ENCODE peak calls at places on chromosomes 2 and 18, in four cellular contexts. C is HL-60, V is K562, S is GM12878. G is an unnamed sample.

GRCh38 chr2:230619471-230619870 is 93.2 kb upstream of the CAB39 start:
- DNase-seq in V (no peak), C (no peak), S (no peak), G (no peak)

GRCh38 chr2:66547887-66548286 is 113.0 kb downstream of the MEIS1 start:
- DNase-seq in V (no peak), S (no peak), C (no peak), G (no peak)

GRCh38 chr2:240918258-240919091 is 12.3 kb downstream of the CROCC2 start:
- DNase-seq in C (no peak), V (no peak), S (no peak), G (no peak)

GRCh38 chr2:221310720-221311119 is 261.4 kb downstream of the EPHA4 start:
- DNase-seq in V (no peak), C (no peak), S (no peak), G (no peak)

GRCh38 chr2:105494683-105495425 is 96.0 kb upstream of the FHL2 start:
- DNase-seq in S (no peak), C (no peak), V (no peak), G (no peak)

GRCh38 chr18:22705328-22705727 is 227.8 kb upstream of the RBBP8 start:
- DNase-seq in V (no peak), S (no peak), C (no peak), G (no peak)

GRCh38 chr18:77054606-77055428 is 77.8 kb downstream of the MBP start:
- DNase-seq in S (peak), C (peak), V (peak), G (peak)

GRCh38 chr2:656676-657075 is 20.5 kb downstream of the TMEM18 start:
- DNase-seq in S (no peak), C (no peak), V (no peak), G (no peak)

GRCh38 chr2:28658369-28658768 is 93.3 kb upstream of the PPP1CB start:
- DNase-seq in C (no peak), S (no peak), V (no peak), G (no peak)

GRCh38 chr2:237434916-237435315 is 21.0 kb upstream of the COL6A3 start:
- DNase-seq in S (no peak), V (peak), C (no peak), G (no peak)

GRCh38 chr2:202944403-202944802 is 32.3 kb downstream of the CARF start:
- DNase-seq in S (no peak), C (no peak), V (no peak), G (no peak)

GRCh38 chr2:36530983-36531354 is 67.0 kb downstream of the FEZ2 start:
- DNase-seq in V (no peak), C (peak), S (no peak), G (no peak)

GRCh38 chr2:159982270-159982669 is 80.1 kb downstream of the PLA2R1 start:
- DNase-seq in S (no peak), C (no peak), V (no peak), G (no peak)

GRCh38 chr18:66560092-66560491 is 43.8 kb downstream of the CDH19 start:
- DNase-seq in V (no peak), C (no peak), S (no peak), G (no peak)

GRCh38 chr2:84077504-84077903 is 381.6 kb downstream of the SUCLG1 start:
- DNase-seq in V (peak), C (no peak), S (no peak), G (no peak)

GRCh38 chr2:113212245-113213060 is 38.7 kb downstream of the PSD4 start:
- DNase-seq in S (no peak), V (no peak), C (no peak), G (no peak)

GRCh38 chr18:21123290-21123926 is 11.8 kb upstream of the ROCK1 start:
- DNase-seq in S (no peak), C (no peak), V (no peak), G (no peak)

GRCh38 chr18:8662574-8663255 is 42.6 kb upstream of the MTCL1 start:
- DNase-seq in V (no peak), C (no peak), S (no peak), G (no peak)

GRCh38 chr2:68811364-68811763 is 59.8 kb downstream of the BMP10 start:
- DNase-seq in V (no peak), C (no peak), S (no peak), G (no peak)

GRCh38 chr2:101696272-101697123 is 1.0 kb upstream of the MAP4K4 start:
- DNase-seq in C (no peak), S (no peak), V (no peak), G (no peak)

GRCh38 chr2:102101097-102101843 is 41.3 kb upstream of the IL1R1 start:
- DNase-seq in V (no peak), C (no peak), S (no peak), G (no peak)

GRCh38 chr18:59015531-59016152 is 124.0 kb upstream of the SEC11C start:
- DNase-seq in S (no peak), V (no peak), C (no peak), G (no peak)

GRCh38 chr2:12897181-12897580 is 180.4 kb downstream of the TRIB2 start:
- DNase-seq in S (no peak), V (no peak), C (no peak), G (no peak)

GRCh38 chr2:176089843-176090395 is 2.6 kb upstream of the HOXD13 start:
- DNase-seq in C (no peak), V (no peak), S (no peak), G (no peak)

GRCh38 chr2:67394734-67395133 is 2.4 kb upstream of the ETAA1 start:
- DNase-seq in C (no peak), S (no peak), V (no peak), G (no peak)

GRCh38 chr2:49936965-49937364 is 782.6 kb upstream of the FSHR start:
- DNase-seq in V (no peak), C (no peak), S (no peak), G (no peak)

GRCh38 chr18:75066936-75067335 is 142.0 kb downstream of the PTGR3 start:
- DNase-seq in S (no peak), V (no peak), C (peak), G (no peak)

GRCh38 chr18:74496508-74497307 is 545 bp downstream of the CNDP2 start:
- DNase-seq in V (peak), S (no peak), C (no peak), G (no peak)

GRCh38 chr2:239883326-239884050 is 141.7 kb downstream of the NDUFA10 start:
- DNase-seq in S (no peak), V (no peak), C (no peak), G (no peak)

GRCh38 chr18:23337599-23338444 is 115.3 kb upstream of the RIOK3 start:
- DNase-seq in V (no peak), S (no peak), C (no peak), G (no peak)

GRCh38 chr2:143553261-143553660 is 424.0 kb downstream of the ARHGAP15 start:
- DNase-seq in V (no peak), S (no peak), C (no peak), G (no peak)

GRCh38 chr2:46227674-46228289 is 69.4 kb upstream of the EPAS1 start:
- DNase-seq in C (no peak), V (no peak), S (no peak), G (no peak)

GRCh38 chr2:88563134-88563533 is 64.1 kb downstream of the EIF2AK3 start:
- DNase-seq in S (no peak), V (no peak), C (no peak), G (no peak)

GRCh38 chr2:231174211-231174651 is 24.2 kb upstream of the ARMC9 start:
- DNase-seq in S (no peak), V (no peak), C (no peak), G (no peak)

GRCh38 chr2:151111599-151112278 is 149.9 kb downstream of the RBM43 start:
- DNase-seq in V (no peak), C (no peak), S (no peak), G (no peak)

GRCh38 chr2:74426181-74426758 is 4.7 kb downstream of the WDR54 start:
- DNase-seq in C (no peak), V (no peak), S (no peak), G (no peak)

GRCh38 chr2:37583867-37584266 is 87.6 kb downstream of the CDC42EP3 start:
- DNase-seq in S (no peak), C (no peak), V (no peak), G (no peak)

GRCh38 chr18:7300971-7301553 is 70.2 kb downstream of the LRRC30 start:
- DNase-seq in S (no peak), V (no peak), C (no peak), G (no peak)
- TF ChIP-seq SPI1 in S (no peak), V (no peak), C (no peak), G (no peak)

GRCh38 chr18:44801796-44802195 is 121.1 kb downstream of the SETBP1 start:
- DNase-seq in S (no peak), V (no peak), C (no peak), G (no peak)

GRCh38 chr18:44802508-44802907 is 121.8 kb downstream of the SETBP1 start:
- DNase-seq in V (no peak), C (no peak), S (no peak), G (no peak)

GRCh38 chr18:44805176-44805575 is 124.5 kb downstream of the SETBP1 start:
- DNase-seq in C (no peak), S (no peak), V (no peak), G (no peak)

GRCh38 chr18:44804033-44804432 is 123.3 kb downstream of the SETBP1 start:
- DNase-seq in S (no peak), V (no peak), C (no peak), G (no peak)

GRCh38 chr18:44803019-44803650 is 122.4 kb downstream of the SETBP1 start:
- DNase-seq in C (no peak), S (no peak), V (no peak), G (no peak)
- TF ChIP-seq POLR2AphosphoS5 in C (no peak), S (no peak), V (no peak), G (no peak)

DNA sequence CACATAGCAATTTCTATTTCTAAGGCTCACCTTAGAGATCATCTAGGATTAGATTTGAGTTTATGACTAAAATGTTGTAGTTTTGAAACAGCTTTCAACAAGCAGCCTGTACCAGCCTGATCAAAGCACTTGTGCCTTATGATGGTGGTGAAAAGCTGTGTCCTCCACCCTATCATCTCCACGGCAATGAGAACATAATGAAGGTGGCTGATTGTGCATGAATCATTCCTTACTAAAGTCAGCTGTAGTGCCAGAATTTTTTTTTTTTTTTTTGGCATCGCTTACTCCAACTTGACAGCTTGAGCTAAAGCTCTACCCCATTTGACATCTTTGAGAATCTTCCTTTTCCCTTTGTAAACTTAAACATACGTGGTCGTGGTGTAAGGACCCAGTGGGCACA is 86.0 kb downstream of the DCC start:
- DNase-seq in C (no peak), S (no peak), V (no peak), G (no peak)
- TF ChIP-seq SPI1 in C (no peak), S (no peak), V (no peak), G (no peak)

DNA sequence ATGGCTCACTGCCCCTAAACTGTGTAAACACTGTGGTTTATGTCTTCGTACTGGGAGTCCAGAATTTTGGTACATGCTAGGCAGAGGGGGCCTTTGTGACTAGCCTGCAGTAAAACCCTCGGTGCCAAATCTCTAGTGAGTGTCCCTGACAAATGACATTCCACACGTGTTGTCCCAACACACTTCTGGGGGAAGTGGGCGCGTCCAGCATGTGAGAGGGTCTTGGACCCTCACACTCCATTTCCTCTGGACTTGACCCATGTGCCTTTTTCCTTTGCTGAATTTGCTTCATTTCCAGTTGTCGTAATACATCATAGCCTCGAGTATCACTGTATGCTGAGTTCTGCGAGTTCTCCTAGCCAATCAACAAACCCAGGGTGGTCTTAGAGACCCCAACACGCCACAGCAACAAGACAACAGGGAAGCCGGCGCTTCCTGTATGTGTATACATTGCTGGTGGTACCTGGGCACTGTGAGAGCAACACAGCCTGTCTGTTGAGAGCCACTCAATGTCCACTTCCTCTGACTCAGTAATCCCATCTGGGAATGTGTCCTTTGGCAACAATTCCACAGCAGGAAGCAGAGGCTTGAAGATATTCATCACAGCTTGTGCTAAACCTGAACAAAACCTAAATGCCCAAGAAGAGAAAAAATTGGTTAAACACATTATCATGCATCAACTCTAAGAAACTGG is 26.9 kb upstream of the SLC66A3 start:
- DNase-seq in V (no peak), S (no peak), C (no peak), G (no peak)
- TF ChIP-seq POLR2AphosphoS5 in V (no peak), S (no peak), C (no peak), G (no peak)

GRCh38 chr2:56102866-56103265 is 80.9 kb upstream of the CCDC85A start:
- DNase-seq in V (no peak), C (no peak), S (no peak), G (no peak)
- TF ChIP-seq SPI1 in V (no peak), C (no peak), S (no peak), G (no peak)

GRCh38 chr2:109318150-109318948 is 189.3 kb downstream of the SH3RF3 start:
- DNase-seq in S (no peak), C (no peak), V (no peak), G (no peak)
- TF ChIP-seq POLR2AphosphoS5 in S (no peak), C (no peak), V (no peak), G (no peak)

DNA sequence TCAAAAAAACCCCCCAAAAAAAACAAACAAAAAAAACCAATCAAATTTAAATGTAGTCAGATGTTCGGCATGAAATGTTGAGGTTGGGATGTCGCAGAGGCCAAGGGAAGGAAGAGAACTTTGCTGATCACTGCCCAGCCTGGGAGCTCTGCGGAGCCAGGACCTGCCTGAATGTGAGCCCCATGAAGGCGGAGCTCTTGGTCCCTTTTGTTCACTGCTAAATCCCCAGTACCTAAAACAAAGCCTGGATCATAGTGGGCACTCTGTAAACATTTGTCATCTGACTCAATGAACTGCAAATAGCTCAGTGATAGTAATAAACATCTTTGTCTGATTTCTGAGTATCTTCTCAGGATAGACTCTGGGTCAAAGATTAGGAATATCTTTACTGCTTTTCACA is 64.0 kb downstream of the NGEF start:
- DNase-seq in V (no peak), S (no peak), C (no peak), G (no peak)
- TF ChIP-seq SPI1 in V (no peak), S (no peak), C (no peak), G (no peak)

GRCh38 chr2:161029321-161029720 is 130.9 kb upstream of the TANK start:
- DNase-seq in C (no peak), S (no peak), V (no peak), G (no peak)

GRCh38 chr2:161031516-161031915 is 128.7 kb upstream of the TANK start:
- DNase-seq in S (no peak), V (no peak), C (no peak), G (no peak)

GRCh38 chr2:161032635-161033034 is 127.6 kb upstream of the TANK start:
- DNase-seq in C (no peak), V (no peak), S (no peak), G (no peak)

GRCh38 chr2:161028581-161028980 is 131.6 kb upstream of the TANK start:
- DNase-seq in V (no peak), S (no peak), C (no peak), G (no peak)

GRCh38 chr2:161030260-161031063 is 129.8 kb upstream of the TANK start:
- DNase-seq in C (peak), S (no peak), V (no peak), G (no peak)
- TF ChIP-seq POLR2AphosphoS5 in C (no peak), S (no peak), V (no peak), G (no peak)

GRCh38 chr2:85399183-85399455 is 11.0 kb downstream of the CAPG start:
- DNase-seq in C (no peak), V (no peak), S (no peak), G (no peak)

GRCh38 chr2:85400541-85400940 is 9.6 kb downstream of the CAPG start:
- DNase-seq in C (no peak), V (no peak), S (no peak), G (no peak)

GRCh38 chr2:85398426-85399182 is 11.6 kb downstream of the CAPG start:
- DNase-seq in V (no peak), C (no peak), S (no peak), G (no peak)

GRCh38 chr2:85400951-85401805 is 9.0 kb downstream of the CAPG start:
- DNase-seq in C (no peak), S (no peak), V (no peak), G (no peak)

GRCh38 chr2:85400023-85400422 is 10.1 kb downstream of the CAPG start:
- DNase-seq in S (no peak), V (no peak), C (no peak), G (no peak)
- TF ChIP-seq SPI1 in S (no peak), V (no peak), C (no peak), G (no peak)

DNA sequence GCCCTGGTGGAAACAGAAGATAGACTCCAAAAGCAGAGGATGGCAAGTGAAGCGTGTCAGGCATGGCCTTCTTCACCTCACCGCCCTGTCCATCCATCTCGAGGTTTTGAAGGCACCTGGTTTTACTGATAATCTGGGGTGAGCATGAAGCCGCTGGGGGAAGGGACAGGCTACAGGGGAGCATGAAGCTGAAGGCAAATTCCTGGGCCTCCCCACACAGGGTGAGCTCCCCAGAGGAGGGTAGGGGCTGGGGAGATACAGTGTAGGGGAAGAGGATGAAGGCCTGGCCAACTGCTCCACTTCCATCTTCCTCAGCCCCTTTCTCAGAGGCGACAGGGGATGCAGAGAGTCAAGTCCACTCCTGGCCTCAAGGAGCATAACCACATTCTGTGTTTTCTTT is 228.3 kb upstream of the SMAD2 start:
- DNase-seq in C (no peak), S (no peak), V (no peak), G (no peak)
- TF ChIP-seq POLR2AphosphoS5 in C (no peak), S (no peak), V (no peak), G (no peak)

G was measured in GM12891.